ENCODE peak calls at places on chromosomes 16 and 17, in five cellular contexts. D is A549, W is HepG2, M is K562, I is GM12878. Y is an unnamed sample.

GRCh38 chr16:8113843-8114242 is 476.5 kb downstream of the TMEM114 start:
- DNase-seq in I (no peak), W (no peak), M (no peak), D (no peak), Y (no peak)

GRCh38 chr17:29242051-29242450 is 4.6 kb upstream of the CRYBA1 start:
- DNase-seq in M (no peak), I (no peak), D (no peak), W (no peak), Y (no peak)

GRCh38 chr16:66212426-66212825 is 154.1 kb upstream of the CDH5 start:
- DNase-seq in M (no peak), W (no peak), I (no peak), D (no peak), Y (peak)

GRCh38 chr17:55154101-55154500 is 110.7 kb upstream of the HLF start:
- DNase-seq in I (no peak), W (no peak), D (no peak), M (no peak), Y (no peak)

GRCh38 chr16:50396770-50397525 is 28.2 kb upstream of the BRD7 start:
- DNase-seq in M (peak), W (no peak), D (peak), I (no peak), Y (no peak)

GRCh38 chr17:413016-413350 is 60.4 kb upstream of the RPH3AL start:
- DNase-seq in I (no peak), D (no peak), M (no peak), W (no peak), Y (no peak)

GRCh38 chr16:27980919-27981670 is 82.4 kb downstream of the GSG1L start:
- DNase-seq in D (no peak), W (no peak), I (no peak), M (no peak), Y (no peak)

GRCh38 chr16:88807142-88807625 is 3.6 kb downstream of the CDT1 start:
- DNase-seq in I (no peak), W (no peak), D (no peak), M (no peak), Y (no peak)

DNA sequence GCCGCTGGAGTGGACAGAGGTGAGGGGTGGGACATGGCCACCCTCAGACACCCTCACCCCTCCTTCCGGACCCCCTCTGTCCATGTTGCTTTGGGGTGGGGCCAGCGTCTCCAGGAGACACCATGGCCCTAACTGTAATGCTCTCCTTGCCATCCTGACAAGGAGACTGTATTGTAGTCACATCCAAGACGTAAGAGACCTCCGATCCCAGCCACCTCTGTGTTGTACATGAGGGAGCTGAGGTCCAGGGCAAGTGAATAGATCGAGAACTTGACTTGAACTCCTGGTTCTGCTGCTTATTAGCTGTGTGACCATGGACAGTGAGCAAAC is 30.2 kb downstream of the POLR3E start:
- DNase-seq in W (no peak), M (no peak), I (no peak), D (no peak), Y (no peak)
- TF ChIP-seq JUNB in W (no peak), M (no peak), I (no peak), D (no peak), Y (no peak)

GRCh38 chr16:48611329-48612137 is 1.6 kb upstream of the N4BP1 start:
- DNase-seq in D (no peak), I (peak), M (peak), W (peak), Y (peak)
- TF ChIP-seq JUNB in D (no peak), I (no peak), M (no peak), W (no peak), Y (no peak)

DNA sequence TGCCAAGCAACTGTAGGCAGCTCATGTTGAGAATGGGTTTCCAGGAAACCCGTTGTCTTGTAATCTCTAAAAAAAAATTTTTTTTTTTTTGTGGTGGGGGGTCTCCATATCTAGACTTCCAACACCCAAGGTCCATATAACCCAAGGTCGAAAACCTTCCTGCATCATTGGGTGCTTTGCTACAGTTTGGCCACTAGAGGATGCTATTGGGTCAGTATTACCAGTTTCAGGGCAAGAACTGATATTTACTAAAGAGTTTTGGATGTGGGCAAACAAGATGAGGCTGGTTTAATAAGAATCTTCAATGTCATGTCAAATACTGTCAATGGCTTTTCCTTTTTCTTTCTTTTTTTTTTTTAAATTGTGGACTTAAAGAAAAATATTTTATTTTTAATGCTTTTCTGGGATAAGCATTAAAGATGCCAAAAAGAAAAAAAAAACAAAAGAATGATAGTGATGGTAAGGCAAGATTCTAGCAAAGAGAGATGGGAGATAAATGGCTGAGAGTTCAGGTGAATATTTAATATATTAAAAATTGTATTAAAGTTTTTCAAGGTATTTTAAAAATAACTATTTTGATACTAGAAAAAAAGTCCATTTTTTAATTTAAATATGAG is 62.2 kb downstream of the DHRS7C start:
- DNase-seq in D (peak), M (peak), I (peak), W (peak), Y (peak)
- TF ChIP-seq JUNB in D (no peak), M (no peak), I (no peak), W (no peak), Y (no peak)

DNA sequence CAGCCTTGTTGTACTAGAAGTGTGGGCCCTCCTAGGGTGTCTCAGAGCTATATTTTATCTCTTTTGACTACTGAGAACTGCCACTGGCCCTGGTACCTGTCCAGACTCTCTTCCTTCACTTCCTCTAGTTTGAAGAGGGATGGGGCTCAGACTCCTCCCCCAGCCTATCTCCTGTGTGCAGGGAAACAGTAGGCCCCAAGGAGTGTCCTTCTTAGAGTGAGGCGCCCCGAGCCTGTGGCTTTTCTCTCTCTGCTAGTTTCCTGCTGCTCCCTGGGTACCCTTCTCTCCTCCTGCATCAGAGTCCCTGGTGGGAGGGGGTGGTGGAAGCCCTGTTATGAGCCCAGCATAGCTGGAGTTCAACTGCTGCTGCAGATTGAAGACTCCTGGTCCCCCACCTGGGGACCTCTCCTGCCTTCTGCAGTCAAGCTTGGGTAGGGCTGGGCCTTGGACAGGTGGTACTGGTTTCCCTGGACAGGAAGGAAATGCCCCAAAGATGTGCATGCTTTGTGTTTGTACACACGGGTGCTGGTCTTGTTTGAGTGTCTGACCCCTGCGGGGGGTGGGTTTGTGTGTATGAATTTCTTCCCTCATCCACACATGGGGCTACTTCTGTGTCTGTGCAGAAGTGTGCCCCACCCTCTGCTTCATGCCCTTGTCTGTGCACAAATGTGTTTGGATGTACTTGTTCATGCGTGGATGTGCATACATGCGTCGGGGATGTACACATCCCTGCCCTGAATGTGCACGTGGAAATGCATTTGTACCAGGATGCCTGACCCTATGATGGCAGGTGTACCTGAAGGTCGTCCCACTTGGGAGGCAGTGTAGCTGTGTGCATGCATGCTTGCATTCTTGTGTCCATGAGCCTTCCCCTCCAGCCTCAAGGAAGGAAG is 6.9 kb downstream of the RARA start:
- DNase-seq in M (peak), W (no peak), I (no peak), D (no peak), Y (no peak)
- TF ChIP-seq JUNB in M (no peak), W (no peak), I (no peak), D (no peak), Y (no peak)

GRCh38 chr16:23611936-23612335 is 15.8 kb upstream of the NDUFAB1 start:
- DNase-seq in D (no peak), W (no peak), M (no peak), I (no peak), Y (no peak)
- TF ChIP-seq JUNB in D (no peak), W (no peak), M (no peak), I (no peak), Y (no peak)

GRCh38 chr16:72876221-72876620 is 171.7 kb downstream of the ZFHX3 start:
- DNase-seq in D (no peak), I (peak), W (no peak), M (no peak), Y (no peak)
- TF ChIP-seq JUNB in D (no peak), I (no peak), W (no peak), M (no peak), Y (no peak)

Y was measured in GM23338.